ENCODE peak calls at places on chromosome 4, in four cellular contexts. One of them, this sample, is unnamed.
A peak's percentile ranks its signal among the peaks of the same experiment; 100 is the strongest.

GRCh38 chr4:31592293-31592692 is 872.1 kb downstream of the PCDH7 start:
- DNase-seq in mammary epithelial cell: no peak
- DNase-seq in upper lobe of right lung: no peak
- DNase-seq in HCT116: no peak
- DNase-seq in this sample: no peak

GRCh38 chr4:21209854-21210253 is 509.6 kb downstream of the PACRGL start:
- DNase-seq in mammary epithelial cell: no peak
- DNase-seq in upper lobe of right lung: no peak
- DNase-seq in HCT116: no peak
- DNase-seq in this sample: no peak

GRCh38 chr4:79959652-79960051 is 113.4 kb downstream of the ANTXR2 start:
- DNase-seq in mammary epithelial cell: no peak
- DNase-seq in upper lobe of right lung: no peak
- DNase-seq in HCT116: no peak
- DNase-seq in this sample: no peak

GRCh38 chr4:122826596-122827257 is at the start of gene FGF2:
- DNase-seq in mammary epithelial cell: peak; percentile 33
- DNase-seq in upper lobe of right lung: peak; percentile 69
- DNase-seq in HCT116: no peak
- DNase-seq in this sample: peak; percentile 42

GRCh38 chr4:8688041-8688907 is 95.7 kb downstream of the CPZ start:
- DNase-seq in mammary epithelial cell: no peak
- DNase-seq in upper lobe of right lung: peak; percentile 65
- DNase-seq in HCT116: peak; percentile 19
- DNase-seq in this sample: peak; percentile 5

GRCh38 chr4:98959411-98959810 is 30.5 kb upstream of the EIF4E start:
- DNase-seq in mammary epithelial cell: no peak
- DNase-seq in upper lobe of right lung: no peak
- DNase-seq in HCT116: no peak
- DNase-seq in this sample: no peak

GRCh38 chr4:92368648-92369047 is 64.9 kb downstream of the GRID2 start:
- DNase-seq in mammary epithelial cell: no peak
- DNase-seq in upper lobe of right lung: no peak
- DNase-seq in HCT116: no peak
- DNase-seq in this sample: no peak

GRCh38 chr4:176885224-176885623 is 92.5 kb upstream of the VEGFC start:
- DNase-seq in mammary epithelial cell: no peak
- DNase-seq in upper lobe of right lung: no peak
- DNase-seq in HCT116: no peak
- DNase-seq in this sample: no peak

GRCh38 chr4:10173039-10173753 is 56.6 kb upstream of the WDR1 start:
- DNase-seq in mammary epithelial cell: peak; percentile 82
- DNase-seq in upper lobe of right lung: no peak
- DNase-seq in HCT116: no peak
- DNase-seq in this sample: peak; percentile 24

GRCh38 chr4:109162759-109163158 is 139.7 kb downstream of the COL25A1 start:
- DNase-seq in mammary epithelial cell: no peak
- DNase-seq in upper lobe of right lung: no peak
- DNase-seq in HCT116: no peak
- DNase-seq in this sample: no peak

GRCh38 chr4:8848507-8849265 is 23.0 kb downstream of the HMX1 start:
- DNase-seq in mammary epithelial cell: no peak
- DNase-seq in upper lobe of right lung: peak; percentile 43
- DNase-seq in HCT116: no peak
- DNase-seq in this sample: no peak

GRCh38 chr4:26873391-26874026 is 12.9 kb downstream of the STIM2 start:
- DNase-seq in mammary epithelial cell: no peak
- DNase-seq in upper lobe of right lung: no peak
- DNase-seq in HCT116: no peak
- DNase-seq in this sample: no peak

GRCh38 chr4:99461623-99462401 is 26.7 kb upstream of the ADH7 start:
- DNase-seq in mammary epithelial cell: no peak
- DNase-seq in upper lobe of right lung: no peak
- DNase-seq in HCT116: no peak
- DNase-seq in this sample: no peak

GRCh38 chr4:67941074-67941473 is 22.2 kb downstream of the TMPRSS11A start:
- DNase-seq in mammary epithelial cell: no peak
- DNase-seq in upper lobe of right lung: no peak
- DNase-seq in HCT116: no peak
- DNase-seq in this sample: no peak

GRCh38 chr4:131526686-131527085 is 1622.4 kb upstream of the PCDH10 start:
- DNase-seq in mammary epithelial cell: no peak
- DNase-seq in upper lobe of right lung: no peak
- DNase-seq in HCT116: no peak
- DNase-seq in this sample: no peak

GRCh38 chr4:155946486-155946885 is 7.2 kb downstream of the CTSO start:
- DNase-seq in mammary epithelial cell: no peak
- DNase-seq in upper lobe of right lung: no peak
- DNase-seq in HCT116: no peak
- DNase-seq in this sample: peak; percentile 15

GRCh38 chr4:27861802-27862201 is 1001.2 kb downstream of the STIM2 start:
- DNase-seq in mammary epithelial cell: peak; percentile 39
- DNase-seq in upper lobe of right lung: no peak
- DNase-seq in HCT116: no peak
- DNase-seq in this sample: peak; percentile 8

GRCh38 chr4:119244832-119245231 is 32.3 kb downstream of the USP53 start:
- DNase-seq in mammary epithelial cell: no peak
- DNase-seq in upper lobe of right lung: no peak
- DNase-seq in HCT116: no peak
- DNase-seq in this sample: no peak

GRCh38 chr4:60313616-60314015 is 886.5 kb upstream of the ADGRL3 start:
- DNase-seq in mammary epithelial cell: no peak
- DNase-seq in upper lobe of right lung: no peak
- DNase-seq in HCT116: no peak
- DNase-seq in this sample: no peak

GRCh38 chr4:81690871-81691270 is 219.2 kb upstream of the RASGEF1B start:
- DNase-seq in mammary epithelial cell: no peak
- DNase-seq in upper lobe of right lung: no peak
- DNase-seq in HCT116: no peak
- DNase-seq in this sample: no peak

GRCh38 chr4:83252782-83253405 is 31.7 kb downstream of the COQ2 start:
- DNase-seq in mammary epithelial cell: peak; percentile 43
- DNase-seq in upper lobe of right lung: no peak
- DNase-seq in HCT116: peak; percentile 54
- DNase-seq in this sample: peak; percentile 81

GRCh38 chr4:169583563-169583962 is 28.8 kb downstream of the NEK1 start:
- DNase-seq in mammary epithelial cell: peak; percentile 16
- DNase-seq in upper lobe of right lung: no peak
- DNase-seq in HCT116: no peak
- DNase-seq in this sample: no peak

GRCh38 chr4:40976343-40976742 is 226.6 kb downstream of the NSUN7 start:
- DNase-seq in mammary epithelial cell: peak; percentile 42
- DNase-seq in upper lobe of right lung: no peak
- DNase-seq in HCT116: peak; percentile 51
- DNase-seq in this sample: peak; percentile 77

GRCh38 chr4:24105183-24106039 is 215.6 kb upstream of the PPARGC1A start:
- DNase-seq in mammary epithelial cell: peak; percentile 2
- DNase-seq in upper lobe of right lung: no peak
- DNase-seq in HCT116: no peak
- DNase-seq in this sample: peak; percentile 96

GRCh38 chr4:2646386-2647149 is 109.6 kb downstream of the TNIP2 start:
- DNase-seq in mammary epithelial cell: no peak
- DNase-seq in upper lobe of right lung: peak; percentile 49
- DNase-seq in HCT116: no peak
- DNase-seq in this sample: no peak

GRCh38 chr4:188015025-188015778 is 19.6 kb downstream of the ZFP42 start:
- DNase-seq in mammary epithelial cell: peak; percentile 73
- DNase-seq in upper lobe of right lung: no peak
- DNase-seq in HCT116: no peak
- DNase-seq in this sample: peak; percentile 68

GRCh38 chr4:10093801-10094552 is 22.6 kb downstream of the WDR1 start:
- DNase-seq in mammary epithelial cell: peak; percentile 60
- DNase-seq in upper lobe of right lung: no peak
- DNase-seq in HCT116: no peak
- DNase-seq in this sample: no peak

GRCh38 chr4:153341575-153342090 is 2.9 kb upstream of the MND1 start:
- DNase-seq in mammary epithelial cell: peak; percentile 50
- DNase-seq in upper lobe of right lung: no peak
- DNase-seq in HCT116: peak; percentile 35
- DNase-seq in this sample: peak; percentile 67

GRCh38 chr4:25358515-25359275 is 18.4 kb upstream of the ANAPC4 start:
- DNase-seq in mammary epithelial cell: peak; percentile 50
- DNase-seq in upper lobe of right lung: peak; percentile 93
- DNase-seq in HCT116: no peak
- DNase-seq in this sample: peak; percentile 88

GRCh38 chr4:152206646-152207435 is 329.1 kb downstream of the FBXW7 start:
- DNase-seq in mammary epithelial cell: no peak
- DNase-seq in upper lobe of right lung: no peak
- DNase-seq in HCT116: no peak
- DNase-seq in this sample: no peak

GRCh38 chr4:104064650-104065577 is 345.1 kb upstream of the TACR3 start:
- DNase-seq in mammary epithelial cell: peak; percentile 20
- DNase-seq in upper lobe of right lung: peak; percentile 57
- DNase-seq in HCT116: peak; percentile 56
- DNase-seq in this sample: peak; percentile 72

GRCh38 chr4:155796031-155796430 is 37.2 kb downstream of the GUCY1B1 start:
- DNase-seq in mammary epithelial cell: no peak
- DNase-seq in upper lobe of right lung: no peak
- DNase-seq in HCT116: peak; percentile 28
- DNase-seq in this sample: peak; percentile 19

DNA sequence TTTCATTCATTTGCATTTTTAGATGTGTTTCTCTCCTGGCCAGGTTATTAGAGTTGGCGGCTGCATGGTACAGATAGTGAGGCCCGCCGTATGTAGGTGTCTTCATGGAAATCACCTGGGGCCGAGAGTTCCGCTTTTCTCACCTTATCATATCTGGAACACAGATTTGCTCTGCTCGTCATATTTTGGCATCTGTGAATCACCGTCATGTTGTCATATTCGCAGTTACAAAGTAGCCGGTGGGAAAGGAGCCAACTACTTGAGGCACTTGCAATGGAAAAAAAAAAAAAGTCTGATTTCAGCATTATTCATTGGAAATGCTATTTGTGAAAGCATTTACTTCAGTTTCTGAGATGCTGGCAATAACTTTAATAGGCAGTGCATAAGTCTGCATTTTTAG is 1715.2 kb upstream of the TENM3 start:
- DNase-seq in mammary epithelial cell: peak; percentile 47
- DNase-seq in upper lobe of right lung: no peak
- DNase-seq in HCT116: no peak
- DNase-seq in this sample: peak; percentile 74
- TF ChIP-seq CTCF in mammary epithelial cell: no peak
- TF ChIP-seq CTCF in upper lobe of right lung: no peak
- TF ChIP-seq CTCF in HCT116: no peak
- TF ChIP-seq CTCF in this sample: no peak

GRCh38 chr4:157509286-157509685 is 288.8 kb downstream of the GRIA2 start:
- DNase-seq in mammary epithelial cell: no peak
- DNase-seq in upper lobe of right lung: no peak
- DNase-seq in HCT116: no peak
- DNase-seq in this sample: no peak

GRCh38 chr4:157514711-157515110 is 294.2 kb downstream of the GRIA2 start:
- DNase-seq in mammary epithelial cell: no peak
- DNase-seq in upper lobe of right lung: no peak
- DNase-seq in HCT116: no peak
- DNase-seq in this sample: peak; percentile 13
- TF ChIP-seq CTCF in mammary epithelial cell: peak; percentile 11
- TF ChIP-seq CTCF in upper lobe of right lung: no peak
- TF ChIP-seq CTCF in HCT116: peak; percentile 32
- TF ChIP-seq CTCF in this sample: peak; percentile 24

GRCh38 chr4:7362862-7363430 is 71.8 kb downstream of the PSAPL1 start:
- DNase-seq in mammary epithelial cell: no peak
- DNase-seq in upper lobe of right lung: no peak
- DNase-seq in HCT116: no peak
- DNase-seq in this sample: no peak

GRCh38 chr4:7361256-7361655 is 73.5 kb downstream of the PSAPL1 start:
- DNase-seq in mammary epithelial cell: no peak
- DNase-seq in upper lobe of right lung: peak; percentile 54
- DNase-seq in HCT116: no peak
- DNase-seq in this sample: no peak

GRCh38 chr4:7360802-7361201 is 73.9 kb downstream of the PSAPL1 start:
- DNase-seq in mammary epithelial cell: no peak
- DNase-seq in upper lobe of right lung: peak; percentile 56
- DNase-seq in HCT116: no peak
- DNase-seq in this sample: no peak

GRCh38 chr4:7364979-7365378 is 69.8 kb downstream of the PSAPL1 start:
- DNase-seq in mammary epithelial cell: no peak
- DNase-seq in upper lobe of right lung: peak; percentile 83
- DNase-seq in HCT116: no peak
- DNase-seq in this sample: no peak

DNA sequence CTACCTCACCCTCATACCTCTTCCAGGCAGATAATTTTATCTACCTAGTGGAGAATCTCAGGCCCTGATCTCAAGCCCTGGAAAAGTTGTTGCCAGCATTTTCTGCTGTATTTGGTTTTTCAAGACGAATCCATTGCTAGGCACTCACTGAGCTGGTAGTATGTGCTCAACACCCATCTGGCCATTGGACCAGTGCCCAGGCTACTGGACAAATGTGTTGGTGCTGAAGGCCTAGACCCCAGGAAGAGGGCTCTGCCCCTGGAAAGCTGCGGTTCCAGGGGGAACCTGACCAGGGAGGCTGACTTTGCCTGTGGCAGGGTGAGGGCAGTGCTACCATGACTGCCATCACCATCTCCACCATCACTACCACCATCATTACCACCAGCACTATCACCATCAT is 72.4 kb downstream of the PSAPL1 start:
- DNase-seq in mammary epithelial cell: no peak
- DNase-seq in upper lobe of right lung: peak; percentile 29
- DNase-seq in HCT116: no peak
- DNase-seq in this sample: no peak
- TF ChIP-seq CTCF in mammary epithelial cell: no peak
- TF ChIP-seq CTCF in upper lobe of right lung: no peak
- TF ChIP-seq CTCF in HCT116: no peak
- TF ChIP-seq CTCF in this sample: no peak

DNA sequence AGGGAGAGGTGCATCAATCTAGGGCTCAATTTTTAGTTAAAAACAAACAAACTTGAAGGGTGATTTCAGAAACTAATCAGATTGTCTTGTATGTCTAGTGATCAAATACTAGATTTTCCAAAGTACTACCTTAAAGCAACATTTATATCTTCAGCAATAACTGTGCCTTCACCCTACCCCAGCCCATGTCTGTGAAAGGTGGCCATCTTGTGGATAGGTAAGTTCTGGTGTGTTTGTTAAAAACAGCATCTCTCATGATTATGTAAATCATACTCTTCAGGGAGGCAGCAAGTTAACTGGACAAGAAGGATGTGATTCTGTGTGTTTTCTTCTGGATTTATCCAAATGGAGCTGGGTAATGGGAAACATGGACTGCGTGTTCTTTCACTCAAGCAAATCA is 81.4 kb upstream of the ACSL1 start:
- DNase-seq in mammary epithelial cell: peak; percentile 10
- DNase-seq in upper lobe of right lung: no peak
- DNase-seq in HCT116: no peak
- DNase-seq in this sample: peak; percentile 22
- TF ChIP-seq CTCF in mammary epithelial cell: no peak
- TF ChIP-seq CTCF in upper lobe of right lung: no peak
- TF ChIP-seq CTCF in HCT116: no peak
- TF ChIP-seq CTCF in this sample: no peak

GRCh38 chr4:93870876-93871458 is 42.4 kb downstream of the ATOH1 start:
- DNase-seq in mammary epithelial cell: no peak
- DNase-seq in upper lobe of right lung: no peak
- DNase-seq in HCT116: no peak
- DNase-seq in this sample: no peak

GRCh38 chr4:93867416-93868001 is 39.0 kb downstream of the ATOH1 start:
- DNase-seq in mammary epithelial cell: no peak
- DNase-seq in upper lobe of right lung: no peak
- DNase-seq in HCT116: no peak
- DNase-seq in this sample: no peak

GRCh38 chr4:93865650-93866049 is 37.1 kb downstream of the ATOH1 start:
- DNase-seq in mammary epithelial cell: no peak
- DNase-seq in upper lobe of right lung: no peak
- DNase-seq in HCT116: no peak
- DNase-seq in this sample: no peak
- TF ChIP-seq CTCF in mammary epithelial cell: peak; percentile 20
- TF ChIP-seq CTCF in upper lobe of right lung: no peak
- TF ChIP-seq CTCF in HCT116: no peak
- TF ChIP-seq CTCF in this sample: no peak